ENCODE peak calls at places on chromosomes 7 and 10, in six cellular contexts. G, S, O, Q, E and U are unnamed samples.

GRCh38 chr10:30092151-30092790 is 32.9 kb upstream of the JCAD start:
- DNase-seq in G (no peak), S (peak; percentile 42), O (no peak), Q (peak; percentile 60), E (no peak), U (no peak)

GRCh38 chr7:2477447-2478386 is 1.5 kb upstream of the GRIFIN start:
- DNase-seq in G (peak; percentile 40), S (peak; percentile 20), O (no peak), Q (peak; percentile 68), E (peak; percentile 53), U (peak; percentile 84)

GRCh38 chr7:149147072-149147729 is at the start of gene ZNF398:
- DNase-seq in G (peak; percentile 90), S (peak; percentile 34), O (peak; percentile 77), Q (peak; percentile 74), E (peak; percentile 85), U (peak; percentile 82)

GRCh38 chr7:105611856-105612775 is 30.8 kb upstream of the EFCAB10 start:
- DNase-seq in G (no peak), S (peak; percentile 3), O (peak; percentile 60), Q (peak; percentile 40), E (no peak), U (no peak)

GRCh38 chr7:156639426-156640256 is 933 bp upstream of the RNF32 start:
- DNase-seq in G (no peak), S (no peak), O (no peak), Q (no peak), E (no peak), U (no peak)

GRCh38 chr7:121344093-121344492 is 15.3 kb downstream of the WNT16 start:
- DNase-seq in G (no peak), S (no peak), O (no peak), Q (no peak), E (no peak), U (no peak)

GRCh38 chr7:131927770-131928169 is 371.3 kb upstream of the PODXL start:
- DNase-seq in G (no peak), S (no peak), O (no peak), Q (no peak), E (no peak), U (no peak)

GRCh38 chr10:1677307-1677939 is 59.9 kb downstream of the ADARB2 start:
- DNase-seq in G (no peak), S (no peak), O (no peak), Q (no peak), E (no peak), U (no peak)

GRCh38 chr7:131480384-131481315 is 75.8 kb downstream of the PODXL start:
- DNase-seq in G (no peak), S (no peak), O (no peak), Q (peak; percentile 40), E (peak; percentile 66), U (no peak)

GRCh38 chr10:86438091-86438749 is 71.6 kb upstream of the GRID1 start:
- DNase-seq in G (no peak), S (no peak), O (no peak), Q (no peak), E (no peak), U (no peak)

GRCh38 chr10:26296351-26296750 is 79.8 kb downstream of the GAD2 start:
- DNase-seq in G (no peak), S (no peak), O (no peak), Q (no peak), E (peak; percentile 2), U (no peak)

GRCh38 chr10:97914837-97915211 is 65.2 kb downstream of the GOLGA7B start:
- DNase-seq in G (peak; percentile 48), S (peak; percentile 46), O (peak; percentile 79), Q (peak; percentile 70), E (peak; percentile 66), U (peak; percentile 91)

GRCh38 chr10:95431900-95432342 is 129.2 kb downstream of the SORBS1 start:
- DNase-seq in G (peak; percentile 32), S (no peak), O (no peak), Q (no peak), E (no peak), U (no peak)

GRCh38 chr10:109820620-109821405 is 102.5 kb downstream of the XPNPEP1 start:
- DNase-seq in G (no peak), S (no peak), O (no peak), Q (no peak), E (no peak), U (no peak)

GRCh38 chr10:71396084-71396713 is 521 bp upstream of the CDH23 start:
- DNase-seq in G (peak; percentile 30), S (no peak), O (peak; percentile 75), Q (no peak), E (peak; percentile 76), U (peak; percentile 54)

GRCh38 chr10:122861724-122862161 is 16.1 kb upstream of the CUZD1 start:
- DNase-seq in G (no peak), S (peak; percentile 90), O (no peak), Q (peak; percentile 62), E (peak; percentile 46), U (no peak)

GRCh38 chr7:132592947-132593335 is 16.7 kb upstream of the PLXNA4 start:
- DNase-seq in G (no peak), S (no peak), O (no peak), Q (no peak), E (no peak), U (no peak)

GRCh38 chr10:34908472-34908871 is 93.4 kb upstream of the PARD3 start:
- DNase-seq in G (peak; percentile 51), S (no peak), O (peak; percentile 59), Q (no peak), E (no peak), U (no peak)

GRCh38 chr10:131806646-131807317 is 94.0 kb upstream of the PPP2R2D start:
- DNase-seq in G (no peak), S (no peak), O (peak; percentile 35), Q (no peak), E (no peak), U (no peak)

GRCh38 chr7:125383324-125383723 is 453.7 kb upstream of the POT1 start:
- DNase-seq in G (no peak), S (peak; percentile 26), O (no peak), Q (peak; percentile 24), E (no peak), U (no peak)

GRCh38 chr10:83332695-83333094 is 806.6 kb upstream of the GHITM start:
- DNase-seq in G (no peak), S (peak; percentile 66), O (no peak), Q (no peak), E (no peak), U (no peak)

DNA sequence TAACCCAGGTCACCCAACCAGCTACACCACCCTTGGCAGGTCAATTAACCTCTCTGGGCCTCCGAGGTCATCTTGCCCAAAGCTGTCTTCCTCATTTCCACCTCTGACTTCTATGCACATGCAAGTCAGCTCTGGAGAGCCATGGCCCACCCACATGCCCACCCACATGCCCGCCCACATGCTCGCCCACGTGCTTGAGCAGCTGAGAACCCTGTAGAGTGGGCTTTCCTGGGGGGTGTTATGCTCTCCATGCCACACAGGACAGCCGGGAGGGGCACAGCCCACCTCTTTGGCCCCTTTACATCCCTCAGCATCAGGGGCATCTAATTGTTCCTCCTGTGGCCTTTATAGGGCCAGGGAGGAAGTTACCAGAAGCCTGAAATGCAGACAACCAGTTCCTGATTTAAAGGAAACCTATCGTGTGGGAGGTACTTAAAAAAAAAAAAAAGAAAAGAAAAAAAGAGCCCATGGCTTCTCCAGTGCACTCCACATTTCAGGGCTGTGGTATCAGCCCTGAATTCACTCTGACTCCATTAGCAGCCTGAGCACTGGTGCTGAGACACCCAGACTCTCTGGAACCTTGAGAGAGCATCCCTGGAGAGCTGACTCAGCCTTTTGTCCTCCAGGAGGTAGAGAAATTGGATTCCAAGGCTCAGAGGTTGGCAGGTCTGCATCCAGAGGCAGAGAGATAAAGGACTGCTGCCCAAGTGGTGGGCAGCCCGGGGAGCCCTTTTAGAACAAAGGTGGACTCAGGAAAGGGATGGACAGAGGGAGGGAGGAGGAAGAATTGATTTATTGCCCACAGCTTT is 176.2 kb upstream of the ZMIZ1 start:
- DNase-seq in G (no peak), S (no peak), O (no peak), Q (no peak), E (no peak), U (no peak)
- TF ChIP-seq CTCF in G (no peak), S (no peak), O (no peak), Q (no peak), E (no peak), U (no peak)

DNA sequence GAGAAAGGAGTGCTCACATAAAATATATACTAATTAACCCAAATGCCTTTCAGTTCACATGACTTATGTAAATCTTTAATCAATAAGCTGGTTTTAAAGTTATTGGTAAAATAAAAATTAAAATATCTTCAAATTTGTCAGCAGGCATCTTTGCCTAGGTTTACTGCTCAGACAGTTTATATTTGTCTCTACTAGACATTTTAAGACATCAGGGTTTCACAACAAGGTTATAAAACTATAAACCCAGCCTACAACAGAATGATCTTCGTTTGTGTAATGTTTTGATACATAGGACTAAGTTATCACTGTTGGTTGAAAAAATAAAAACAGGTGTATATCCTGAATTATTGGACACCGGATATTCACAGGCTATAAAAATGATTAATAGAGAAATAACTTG is 67.4 kb downstream of the TYW1B start:
- DNase-seq in G (no peak), S (no peak), O (no peak), Q (no peak), E (no peak), U (no peak)
- TF ChIP-seq CTCF in G (no peak), S (no peak), O (no peak), Q (no peak), E (no peak), U (no peak)

DNA sequence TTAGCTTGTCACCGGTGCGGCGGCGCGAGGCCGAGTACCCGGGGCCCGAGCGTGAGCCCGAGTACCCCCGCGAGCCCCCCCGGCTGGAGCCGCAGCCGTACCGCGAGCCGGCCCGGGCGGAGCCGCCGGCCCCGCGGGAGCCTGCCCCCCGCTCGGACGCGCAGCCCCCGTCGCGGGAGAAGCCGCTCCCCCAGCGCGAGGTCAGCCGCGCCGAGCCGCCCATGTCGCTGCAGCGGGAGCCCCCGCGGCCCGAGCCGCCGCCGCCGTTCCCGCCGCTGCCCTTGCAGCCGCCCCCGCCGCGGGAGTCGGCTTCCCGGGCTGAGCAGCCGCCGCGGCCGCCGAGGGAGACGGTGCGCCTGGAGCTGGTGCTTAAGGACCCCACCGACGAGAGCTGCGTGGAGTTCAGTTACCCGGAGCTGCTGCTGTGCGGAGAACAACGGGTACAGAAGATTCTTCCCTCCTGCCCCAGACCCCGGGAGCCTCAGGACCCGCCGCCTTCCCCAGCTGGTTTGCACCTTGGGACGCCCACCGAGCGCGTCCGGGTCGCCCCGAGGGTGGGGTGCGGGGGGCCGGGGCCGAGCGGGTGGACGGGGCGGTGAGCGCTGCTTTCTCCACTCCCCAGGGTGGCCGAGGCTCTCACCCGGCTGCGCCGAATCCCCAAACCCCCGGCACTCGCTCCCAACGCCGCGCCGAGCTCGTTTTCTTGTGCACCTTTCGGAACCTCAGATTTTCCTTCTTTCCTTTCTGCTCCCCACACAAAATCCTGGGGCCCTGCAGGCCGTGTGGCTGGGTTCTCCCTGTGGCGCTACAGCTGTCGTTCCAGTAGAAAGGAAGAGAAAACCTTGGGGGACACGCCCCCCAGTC is 708 bp downstream of the UBN2 start:
- DNase-seq in G (peak; percentile 36), S (no peak), O (peak; percentile 66), Q (peak; percentile 24), E (peak; percentile 32), U (peak; percentile 54)
- TF ChIP-seq CTCF in G (no peak), S (no peak), O (no peak), Q (no peak), E (no peak), U (no peak)

DNA sequence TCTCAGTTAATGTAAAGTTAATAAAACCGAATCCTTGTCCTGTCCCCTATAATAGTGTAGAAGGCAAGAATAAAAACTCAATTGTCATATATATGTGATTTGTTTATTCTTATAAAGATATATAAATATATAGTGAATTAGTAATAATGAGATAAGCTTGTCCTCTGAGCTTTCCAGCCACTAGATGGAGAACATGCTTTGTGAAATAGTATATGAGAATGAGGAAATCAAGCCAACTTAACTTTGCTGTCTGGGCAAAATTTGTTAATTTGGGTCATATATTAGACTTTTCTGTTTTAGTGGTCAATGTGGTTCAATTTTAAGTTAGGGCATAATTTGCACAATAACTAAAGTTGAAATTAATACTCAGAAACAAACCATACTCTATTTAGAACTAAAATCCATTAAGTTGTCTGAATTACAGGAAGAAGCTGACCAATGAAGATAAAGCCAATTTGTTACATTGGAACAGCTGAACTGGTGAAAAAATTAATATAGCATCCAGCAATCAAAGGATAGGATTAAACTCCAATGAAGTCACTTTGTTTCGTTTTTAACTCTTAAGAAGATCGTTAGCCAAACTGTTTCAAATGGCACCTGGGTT is 595.0 kb downstream of the ARL4A start:
- DNase-seq in G (no peak), S (peak; percentile 50), O (no peak), Q (peak; percentile 57), E (peak; percentile 35), U (no peak)
- TF ChIP-seq CTCF in G (no peak), S (peak; percentile 25), O (peak; percentile 17), Q (peak; percentile 55), E (peak; percentile 46), U (peak; percentile 38)